ENCODE peak calls at places on chromosomes 4 and X, in four cellular contexts. I is astrocyte, Z is left lung, S is K562. O is an unnamed sample. For H3K9me3, the result is how much of the 10 kb centered on the place peaks cover.

GRCh38 chr4:127809173-127809800 is 27.2 kb downstream of the HSPA4L start:
- DNase-seq in I (peak), Z (no peak), S (no peak), O (no peak)

GRCh38 chr4:69748176-69748575 is 12.2 kb downstream of the SULT1B1 start:
- DNase-seq in I (peak), Z (no peak), S (no peak), O (no peak)

GRCh38 chr4:8308144-8308543 is 38.6 kb downstream of the HTRA3 start:
- DNase-seq in I (no peak), Z (peak), S (no peak), O (no peak)

GRCh38 chr4:40321671-40322131 is 13.4 kb upstream of the CHRNA9 start:
- DNase-seq in I (peak), Z (no peak), S (no peak), O (no peak)

GRCh38 chrX:115929480-115929879 is 241.1 kb upstream of the AGTR2 start:
- DNase-seq in I (no peak), Z (no peak), S (no peak), O (no peak)

GRCh38 chrX:45850197-45850774 is 649.6 kb upstream of the DIPK2B start:
- DNase-seq in I (peak), Z (no peak), S (no peak), O (peak)

GRCh38 chr4:10198365-10198764 is 81.8 kb upstream of the WDR1 start:
- DNase-seq in I (no peak), Z (no peak), S (no peak), O (no peak)

GRCh38 chr4:3223346-3223745 is 25.6 kb upstream of the MSANTD1 start:
- DNase-seq in I (no peak), Z (peak), S (no peak), O (no peak)

GRCh38 chr4:123599061-123599919 is 202.7 kb downstream of the SPRY1 start:
- DNase-seq in I (peak), Z (no peak), S (no peak), O (no peak)

GRCh38 chrX:97860206-97860605 is 976.5 kb downstream of the RPA4 start:
- DNase-seq in I (peak), Z (no peak), S (no peak), O (no peak)

GRCh38 chrX:74065831-74066390 is 238.1 kb upstream of the ZCCHC13 start:
- DNase-seq in I (no peak), Z (no peak), S (no peak), O (no peak)

GRCh38 chr4:186487726-186488125 is 67.6 kb downstream of the MTNR1A start:
- DNase-seq in I (no peak), Z (no peak), S (no peak), O (no peak)

GRCh38 chrX:71859637-71860036 is 51.0 kb upstream of the NHSL2 start:
- DNase-seq in I (peak), Z (no peak), S (no peak), O (no peak)

GRCh38 chr4:101242441-101242840 is 104.9 kb downstream of the PPP3CA start:
- DNase-seq in I (no peak), Z (no peak), S (no peak), O (no peak)

GRCh38 chrX:2875798-2876399 is 47.2 kb downstream of the GYG2 start:
- DNase-seq in I (no peak), Z (no peak), S (no peak), O (no peak)

GRCh38 chr4:46648088-46648744 is 258.3 kb upstream of the GABRA2 start:
- DNase-seq in I (no peak), Z (no peak), S (peak), O (no peak)

GRCh38 chr4:105350859-105351494 is 122.9 kb downstream of the PPA2 start:
- DNase-seq in I (peak), Z (no peak), S (no peak), O (no peak)

GRCh38 chrX:115460565-115460888 is 100.4 kb upstream of the PLS3 start:
- DNase-seq in I (peak), Z (no peak), S (no peak), O (no peak)

GRCh38 chrX:138925330-138925729 is 213.8 kb upstream of the FGF13 start:
- DNase-seq in I (peak), Z (no peak), S (peak), O (no peak)

GRCh38 chr4:80134936-80135701 is 62.1 kb upstream of the ANTXR2 start:
- DNase-seq in I (peak), Z (no peak), S (no peak), O (no peak)

GRCh38 chr4:14415146-14415545 is 587.1 kb upstream of the CPEB2 start:
- DNase-seq in I (peak), Z (no peak), S (no peak), O (no peak)

GRCh38 chrX:73447311-73447794 is 500 bp downstream of the CDX4 start:
- DNase-seq in I (no peak), Z (no peak), S (no peak), O (no peak)

GRCh38 chr4:140122891-140123290 is 31.1 kb downstream of the MAML3 start:
- DNase-seq in I (no peak), Z (no peak), S (no peak), O (no peak)

GRCh38 chrX:69179380-69179911 is 14.2 kb upstream of the PJA1 start:
- DNase-seq in I (peak), Z (no peak), S (no peak), O (no peak)

GRCh38 chr4:76984788-76985211 is 35.2 kb downstream of the SEPTIN11 start:
- DNase-seq in I (peak), Z (no peak), S (no peak), O (no peak)

GRCh38 chrX:25069209-25069608 is 53.4 kb upstream of the ARX start:
- DNase-seq in I (no peak), Z (no peak), S (no peak), O (no peak)

GRCh38 chr4:155173371-155173770 is 35.1 kb upstream of the NPY2R start:
- DNase-seq in I (peak), Z (no peak), S (no peak), O (no peak)

GRCh38 chrX:135454816-135455215 is 33.1 kb downstream of the SMIM10L2A start:
- DNase-seq in I (no peak), Z (no peak), S (no peak), O (no peak)

GRCh38 chrX:48829016-48829735 is 2.9 kb downstream of the ERAS start:
- DNase-seq in I (no peak), Z (no peak), S (no peak), O (no peak)

GRCh38 chrX:56797966-56798711 is 69.1 kb downstream of the NBDY start:
- DNase-seq in I (peak), Z (no peak), S (no peak), O (no peak)

GRCh38 chrX:47210661-47211425 is 7.6 kb upstream of the CDK16 start:
- DNase-seq in I (no peak), Z (no peak), S (no peak), O (no peak)

GRCh38 chrX:31440546-31440945 is 368.7 kb upstream of the FTHL17 start:
- DNase-seq in I (peak), Z (no peak), S (no peak), O (no peak)

GRCh38 chrX:110795645-110796510 is at the start of gene CHRDL1:
- DNase-seq in I (peak), Z (peak), S (no peak), O (no peak)

GRCh38 chr4:183504930-183505555 is at the start of gene ING2:
- DNase-seq in I (peak), Z (no peak), S (peak), O (no peak)

GRCh38 chr4:26992657-26993361 is 132.2 kb downstream of the STIM2 start:
- DNase-seq in I (peak), Z (no peak), S (peak), O (no peak)
- H3K27ac ChIP-seq in I (peak), Z (peak), S (peak), O (no peak)

GRCh38 chr4:25540734-25541133 is 114.9 kb upstream of the SLC34A2 start:
- DNase-seq in I (no peak), Z (no peak), S (no peak), O (no peak)

GRCh38 chr4:25538430-25538829 is 117.2 kb upstream of the SLC34A2 start:
- DNase-seq in I (no peak), Z (no peak), S (no peak), O (no peak)

GRCh38 chr4:25535701-25536473 is 119.8 kb upstream of the SLC34A2 start:
- DNase-seq in I (no peak), Z (no peak), S (no peak), O (no peak)

GRCh38 chr4:25536577-25537325 is 118.9 kb upstream of the SLC34A2 start:
- DNase-seq in I (no peak), Z (no peak), S (no peak), O (no peak)

DNA sequence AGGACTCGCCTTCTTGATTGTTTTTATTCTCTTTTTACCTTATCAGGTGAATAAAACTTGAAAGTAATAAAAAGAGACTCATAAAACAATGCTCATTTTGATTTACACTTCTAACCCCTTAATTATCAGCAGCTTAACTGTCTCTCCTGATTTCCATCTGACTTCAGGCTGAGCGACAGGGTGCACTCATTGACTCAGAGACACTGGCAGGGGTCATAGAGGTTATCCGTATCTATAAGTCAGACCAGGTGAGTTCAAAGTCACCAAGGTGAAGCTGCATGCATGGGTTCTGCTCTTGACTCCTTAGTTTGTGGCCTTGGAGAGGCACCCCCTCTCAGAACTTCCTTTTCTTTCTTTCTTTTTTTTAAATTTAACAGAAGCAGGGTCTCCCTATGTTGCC is 116.4 kb upstream of the SLC34A2 start:
- DNase-seq in I (no peak), Z (no peak), S (no peak), O (no peak)
- TF ChIP-seq CTCF in I (no peak), Z (no peak), S (no peak), O (no peak)

DNA sequence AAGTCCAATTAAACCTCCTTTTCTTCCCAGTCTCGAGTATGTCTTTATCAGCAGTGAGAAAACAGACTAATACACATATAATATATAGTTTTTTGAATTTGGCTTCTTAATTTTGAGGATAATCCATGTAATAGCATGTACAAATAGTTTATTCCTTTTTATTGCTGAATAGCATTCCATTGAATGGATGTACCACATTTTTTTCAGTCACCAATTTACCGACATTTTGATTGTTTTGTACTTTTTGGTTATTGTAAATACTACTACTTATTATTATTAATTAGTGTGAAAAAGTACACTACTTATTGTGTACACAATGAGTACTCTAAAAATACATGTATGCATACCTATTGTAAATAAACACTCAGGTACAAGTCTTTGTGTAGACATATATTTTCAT is 42.3 kb upstream of the ANXA10 start:
- DNase-seq in I (no peak), Z (no peak), S (no peak), O (no peak)
- H3K9me3 ChIP-seq in I (under half), Z (under half), S (under half), O (under half)

GRCh38 chrX:155954793-155955192 is 42.7 kb upstream of the IL9R start:
- DNase-seq in I (no peak), Z (no peak), S (no peak), O (no peak)

GRCh38 chrX:155956099-155956498 is 41.4 kb upstream of the IL9R start:
- DNase-seq in I (no peak), Z (no peak), S (no peak), O (no peak)

GRCh38 chrX:155953055-155953454 is 44.4 kb upstream of the IL9R start:
- DNase-seq in I (no peak), Z (no peak), S (no peak), O (no peak)

GRCh38 chrX:155949098-155949497 is 48.4 kb upstream of the IL9R start:
- DNase-seq in I (no peak), Z (no peak), S (no peak), O (no peak)

GRCh38 chrX:155951237-155951789 is 46.2 kb upstream of the IL9R start:
- DNase-seq in I (no peak), Z (no peak), S (no peak), O (no peak)
- H3K27ac ChIP-seq in I (no peak), Z (no peak), S (no peak), O (no peak)